ENCODE peak calls at places on chromosomes 7 and 10, in four cellular contexts. O is activated naive CD4-positive, alpha-beta T cell; R is T-helper 1 cell; D is endodermal cell. Q is an unnamed sample.
A peak's percentile ranks its signal among the peaks of the same experiment; 100 is the strongest.

GRCh38 chr10:68153473-68154210 is 44.4 kb downstream of the MYPN start:
- DNase-seq in O (no peak), R (no peak), D (peak; percentile 78), Q (no peak)

GRCh38 chr10:113027574-113028392 is 77.7 kb downstream of the TCF7L2 start:
- DNase-seq in O (no peak), R (no peak), D (peak; percentile 61), Q (no peak)

GRCh38 chr10:79933961-79934360 is 14.9 kb downstream of the SFTPD start:
- DNase-seq in O (no peak), R (no peak), D (no peak), Q (no peak)

GRCh38 chr10:23035569-23035968 is 59.8 kb upstream of the MSRB2 start:
- DNase-seq in O (no peak), R (no peak), D (peak; percentile 80), Q (no peak)

GRCh38 chr10:133608855-133609254 is 17.7 kb downstream of the FRG2B start:
- DNase-seq in O (no peak), R (no peak), D (no peak), Q (peak; percentile 19)

GRCh38 chr10:91879514-91880170 is 29.6 kb downstream of the FGFBP3 start:
- DNase-seq in O (no peak), R (no peak), D (peak; percentile 76), Q (no peak)

GRCh38 chr7:107773027-107773426 is 29.1 kb downstream of the CBLL1 start:
- DNase-seq in O (no peak), R (no peak), D (no peak), Q (no peak)

GRCh38 chr10:120503695-120504094 is 46.7 kb downstream of the PLPP4 start:
- DNase-seq in O (no peak), R (no peak), D (no peak), Q (no peak)

GRCh38 chr10:98513704-98514103 is 67.0 kb upstream of the HPS1 start:
- DNase-seq in O (no peak), R (no peak), D (no peak), Q (no peak)

GRCh38 chr7:131381069-131381838 is 53.6 kb downstream of the MKLN1 start:
- DNase-seq in O (no peak), R (no peak), D (no peak), Q (no peak)

GRCh38 chr10:132397671-132398565 is 918 bp downstream of the PWWP2B start:
- DNase-seq in O (no peak), R (no peak), D (no peak), Q (no peak)

GRCh38 chr7:10888861-10889260 is 84.8 kb upstream of the PHF14 start:
- DNase-seq in O (no peak), R (no peak), D (no peak), Q (no peak)

GRCh38 chr10:90777614-90778013 is 80.2 kb downstream of the HTR7 start:
- DNase-seq in O (no peak), R (no peak), D (no peak), Q (no peak)

GRCh38 chr7:114293289-114294012 is 121.2 kb upstream of the FOXP2 start:
- DNase-seq in O (no peak), R (no peak), D (peak; percentile 71), Q (no peak)

GRCh38 chr10:96651998-96652431 is 65.2 kb upstream of the TM9SF3 start:
- DNase-seq in O (no peak), R (no peak), D (no peak), Q (no peak)

GRCh38 chr7:83546586-83546985 is 102.4 kb downstream of the SEMA3E start:
- DNase-seq in O (no peak), R (no peak), D (no peak), Q (no peak)

GRCh38 chr7:47378728-47379395 is 203.0 kb downstream of the TNS3 start:
- DNase-seq in O (no peak), R (no peak), D (no peak), Q (no peak)

GRCh38 chr7:110762514-110762913 is 328.4 kb upstream of the LRRN3 start:
- DNase-seq in O (no peak), R (no peak), D (no peak), Q (no peak)

GRCh38 chr10:24518981-24519597 is 204.6 kb downstream of the ARHGAP21 start:
- DNase-seq in O (no peak), R (no peak), D (peak; percentile 87), Q (peak; percentile 1)

GRCh38 chr10:126247454-126247975 is 140.8 kb downstream of the ADAM12 start:
- DNase-seq in O (no peak), R (no peak), D (no peak), Q (no peak)

GRCh38 chr10:61912981-61913380 is 11.5 kb downstream of the ARID5B start:
- DNase-seq in O (no peak), R (no peak), D (no peak), Q (no peak)

GRCh38 chr7:78345293-78345692 is 546.7 kb downstream of the PHTF2 start:
- DNase-seq in O (no peak), R (no peak), D (peak; percentile 52), Q (no peak)

GRCh38 chr7:90267263-90267858 is 22.4 kb downstream of the CFAP69 start:
- DNase-seq in O (no peak), R (no peak), D (no peak), Q (no peak)

GRCh38 chr10:74093530-74094164 is 57.0 kb downstream of the AP3M1 start:
- DNase-seq in O (no peak), R (no peak), D (no peak), Q (no peak)

GRCh38 chr10:4332764-4333473 is 493.1 kb upstream of the AKR1E2 start:
- DNase-seq in O (no peak), R (no peak), D (no peak), Q (no peak)

GRCh38 chr10:80471715-80472233 is 17.7 kb downstream of the TSPAN14 start:
- DNase-seq in O (no peak), R (no peak), D (no peak), Q (no peak)

GRCh38 chr7:5276611-5277010 is 6.1 kb upstream of the SLC29A4 start:
- DNase-seq in O (no peak), R (no peak), D (no peak), Q (no peak)

GRCh38 chr10:69335063-69335587 is 56.8 kb downstream of the HK1 start:
- DNase-seq in O (no peak), R (no peak), D (peak; percentile 57), Q (no peak)

GRCh38 chr7:123271231-123271630 is 71.5 kb upstream of the SLC13A1 start:
- DNase-seq in O (no peak), R (no peak), D (no peak), Q (no peak)

GRCh38 chr10:45439873-45440272 is 65.9 kb downstream of the ALOX5 start:
- DNase-seq in O (no peak), R (no peak), D (peak; percentile 45), Q (no peak)

GRCh38 chr10:49624629-49625028 is 10.8 kb downstream of the CHAT start:
- DNase-seq in O (no peak), R (no peak), D (no peak), Q (no peak)

GRCh38 chr7:145681646-145682045 is 435.0 kb upstream of the CNTNAP2 start:
- DNase-seq in O (no peak), R (no peak), D (no peak), Q (no peak)

GRCh38 chr10:28276384-28276783 is 26.5 kb downstream of the MPP7 start:
- DNase-seq in O (no peak), R (no peak), D (no peak), Q (no peak)

GRCh38 chr7:107742678-107743566 is 1.0 kb upstream of the CBLL1 start:
- DNase-seq in O (peak; percentile 26), R (peak; percentile 36), D (peak; percentile 91), Q (peak; percentile 53)

GRCh38 chr10:124401633-124402032 is 17.1 kb downstream of the OAT start:
- DNase-seq in O (no peak), R (no peak), D (no peak), Q (no peak)

GRCh38 chr10:118983263-118983662 is 46.3 kb upstream of the NANOS1 start:
- DNase-seq in O (no peak), R (no peak), D (peak; percentile 26), Q (no peak)

GRCh38 chr10:78338717-78339116 is 305.1 kb downstream of the RPS24 start:
- DNase-seq in O (no peak), R (no peak), D (no peak), Q (no peak)

GRCh38 chr7:155665957-155666287 is 21.5 kb downstream of the RBM33 start:
- DNase-seq in O (no peak), R (no peak), D (no peak), Q (no peak)